ENCODE peak calls at places on chromosomes 16 and 17, in nine cellular contexts. E is HEK293T; Q is stomach; H is SW480; U is progenitor cell of endocrine pancreas; A is stimulated activated CD8-positive, alpha-beta memory T cell treated with anti-CD3 and anti-CD28 coated beads, Interleukin-7, amount 100 ng/mL, for 1 hour; M is activated T-cell treated with anti-CD3 and anti-CD28 coated beads, Interleukin-2, amount 50 U/mL, for 48 hours; G is CD4-positive, alpha-beta memory T cell; P is KG1. Z is an unnamed sample.

GRCh38 chr17:81815646-81815985 is 11.7 kb downstream of the GCGR start:
- DNase-seq in M (no peak), G (no peak), U (no peak), H (no peak), Q (no peak), A (no peak), E (no peak), P (no peak), Z (no peak)

GRCh38 chr17:77491921-77492445 is 351.2 kb downstream of the SEC14L1 start:
- DNase-seq in Q (no peak), P (no peak), H (no peak), A (no peak), M (no peak), E (no peak), G (no peak), U (no peak), Z (no peak)

GRCh38 chr17:5861849-5862248 is 208.3 kb upstream of the WSCD1 start:
- DNase-seq in H (no peak), G (no peak), P (no peak), M (no peak), A (no peak), Q (no peak), E (no peak), U (no peak), Z (no peak)

GRCh38 chr17:12107905-12108304 is 87.2 kb downstream of the MAP2K4 start:
- DNase-seq in H (no peak), A (no peak), P (no peak), E (no peak), Q (no peak), U (no peak), G (no peak), M (no peak), Z (no peak)

GRCh38 chr16:21263640-21264211 is 14.4 kb downstream of the CRYM start:
- DNase-seq in U (no peak), Q (no peak), A (no peak), G (no peak), H (peak; percentile 21), E (no peak), M (no peak), P (no peak), Z (no peak)

GRCh38 chr16:87471278-87472141 is 21.3 kb downstream of the ZCCHC14 start:
- DNase-seq in G (no peak), E (no peak), U (no peak), M (no peak), H (no peak), A (no peak), P (no peak), Q (no peak), Z (no peak)

GRCh38 chr16:4811242-4811641 is 8.8 kb upstream of the ROGDI start:
- DNase-seq in G (no peak), P (no peak), Q (no peak), U (no peak), E (no peak), A (no peak), M (no peak), H (no peak), Z (no peak)

GRCh38 chr17:6786618-6787017 is 10.6 kb downstream of the FBXO39 start:
- DNase-seq in U (no peak), H (no peak), M (no peak), P (no peak), Q (no peak), G (no peak), E (no peak), A (no peak), Z (no peak)

GRCh38 chr17:29905879-29906167 is 24.2 kb downstream of the SSH2 start:
- DNase-seq in P (no peak), H (no peak), M (no peak), A (no peak), Q (no peak), G (no peak), U (no peak), E (no peak), Z (no peak)

GRCh38 chr16:51762081-51762995 is 611.3 kb upstream of the SALL1 start:
- DNase-seq in U (peak; percentile 75), Q (peak; percentile 85), P (peak; percentile 57), M (peak; percentile 73), H (peak; percentile 64), E (peak; percentile 77), G (no peak), A (no peak), Z (peak; percentile 3)

GRCh38 chr17:78873519-78874340 is 29.3 kb downstream of the CEP295NL start:
- DNase-seq in G (no peak), P (no peak), E (no peak), H (no peak), U (no peak), Q (peak; percentile 82), A (no peak), M (no peak), Z (no peak)

GRCh38 chr17:6638046-6638908 is 2.2 kb downstream of the KIAA0753 start:
- DNase-seq in U (no peak), G (no peak), A (no peak), P (no peak), E (no peak), H (no peak), Q (no peak), M (no peak), Z (no peak)

GRCh38 chr16:12262454-12263180 is 286.1 kb downstream of the SNX29 start:
- DNase-seq in E (no peak), H (no peak), Q (peak; percentile 44), G (no peak), M (no peak), U (no peak), P (no peak), A (no peak), Z (no peak)